ENCODE peak calls at places on chromosomes 13 and 19, in six cellular contexts. One of them, this sample, is unnamed.

GRCh38 chr13:24396821-24397220 is 87.4 kb downstream of the C1QTNF9 start:
- DNase-seq in CD4-positive, alpha-beta T cell: no peak
- DNase-seq in heart right ventricle: no peak
- DNase-seq in upper lobe of right lung: no peak
- DNase-seq in right cardiac atrium: no peak
- DNase-seq in body of pancreas: no peak
- DNase-seq in this sample: no peak

GRCh38 chr19:38663957-38664502 is 16.6 kb downstream of the ACTN4 start:
- DNase-seq in CD4-positive, alpha-beta T cell: no peak
- DNase-seq in upper lobe of right lung: no peak
- DNase-seq in heart right ventricle: peak; percentile 69
- DNase-seq in body of pancreas: no peak
- DNase-seq in right cardiac atrium: peak; percentile 82
- DNase-seq in this sample: no peak

GRCh38 chr13:51849145-51850101 is 4.4 kb upstream of the TMEM272 start:
- DNase-seq in body of pancreas: peak; percentile 21
- DNase-seq in CD4-positive, alpha-beta T cell: no peak
- DNase-seq in upper lobe of right lung: peak; percentile 72
- DNase-seq in right cardiac atrium: peak; percentile 65
- DNase-seq in heart right ventricle: no peak
- DNase-seq in this sample: no peak

GRCh38 chr19:12778020-12778904 is 2.9 kb upstream of the HOOK2 start:
- DNase-seq in upper lobe of right lung: peak; percentile 86
- DNase-seq in CD4-positive, alpha-beta T cell: no peak
- DNase-seq in right cardiac atrium: peak; percentile 92
- DNase-seq in heart right ventricle: peak; percentile 78
- DNase-seq in body of pancreas: peak; percentile 88
- DNase-seq in this sample: no peak

GRCh38 chr19:47514869-47515588 is at the start of gene NAPA:
- DNase-seq in CD4-positive, alpha-beta T cell: peak; percentile 100
- DNase-seq in body of pancreas: peak; percentile 100
- DNase-seq in upper lobe of right lung: peak; percentile 100
- DNase-seq in heart right ventricle: peak; percentile 100
- DNase-seq in right cardiac atrium: peak; percentile 100
- DNase-seq in this sample: peak; percentile 100

GRCh38 chr13:99432637-99433542 is 68.4 kb upstream of the TM9SF2 start:
- DNase-seq in body of pancreas: peak; percentile 22
- DNase-seq in upper lobe of right lung: peak; percentile 76
- DNase-seq in CD4-positive, alpha-beta T cell: peak; percentile 65
- DNase-seq in right cardiac atrium: peak; percentile 85
- DNase-seq in heart right ventricle: peak; percentile 55
- DNase-seq in this sample: peak; percentile 8

GRCh38 chr19:3610745-3611717 is 4.4 kb upstream of the TBXA2R start:
- DNase-seq in body of pancreas: no peak
- DNase-seq in right cardiac atrium: peak; percentile 44
- DNase-seq in upper lobe of right lung: no peak
- DNase-seq in CD4-positive, alpha-beta T cell: no peak
- DNase-seq in heart right ventricle: peak; percentile 13
- DNase-seq in this sample: no peak

GRCh38 chr13:60755380-60756163 is 358.6 kb downstream of the TDRD3 start:
- DNase-seq in CD4-positive, alpha-beta T cell: no peak
- DNase-seq in right cardiac atrium: no peak
- DNase-seq in heart right ventricle: no peak
- DNase-seq in body of pancreas: no peak
- DNase-seq in upper lobe of right lung: no peak
- DNase-seq in this sample: no peak

GRCh38 chr19:6774821-6775707 is 2.6 kb downstream of the VAV1 start:
- DNase-seq in CD4-positive, alpha-beta T cell: no peak
- DNase-seq in right cardiac atrium: peak; percentile 46
- DNase-seq in body of pancreas: no peak
- DNase-seq in upper lobe of right lung: no peak
- DNase-seq in heart right ventricle: no peak
- DNase-seq in this sample: no peak

GRCh38 chr19:3440082-3440481 is 40.2 kb downstream of the SMIM24 start:
- DNase-seq in heart right ventricle: peak; percentile 57
- DNase-seq in upper lobe of right lung: no peak
- DNase-seq in right cardiac atrium: peak; percentile 82
- DNase-seq in CD4-positive, alpha-beta T cell: peak; percentile 32
- DNase-seq in body of pancreas: peak; percentile 53
- DNase-seq in this sample: no peak

GRCh38 chr13:45674908-45675307 is 27.2 kb upstream of the CBY2 start:
- DNase-seq in right cardiac atrium: no peak
- DNase-seq in CD4-positive, alpha-beta T cell: no peak
- DNase-seq in heart right ventricle: no peak
- DNase-seq in upper lobe of right lung: no peak
- DNase-seq in body of pancreas: no peak
- DNase-seq in this sample: no peak

GRCh38 chr19:41904118-41904870 is 21.3 kb downstream of the ARHGEF1 start:
- DNase-seq in CD4-positive, alpha-beta T cell: no peak
- DNase-seq in body of pancreas: peak; percentile 54
- DNase-seq in upper lobe of right lung: peak; percentile 93
- DNase-seq in heart right ventricle: no peak
- DNase-seq in right cardiac atrium: peak; percentile 54
- DNase-seq in this sample: no peak

GRCh38 chr19:14072535-14073231 is at the start of gene MISP3:
- DNase-seq in CD4-positive, alpha-beta T cell: no peak
- DNase-seq in heart right ventricle: peak; percentile 61
- DNase-seq in upper lobe of right lung: peak; percentile 91
- DNase-seq in body of pancreas: peak; percentile 88
- DNase-seq in right cardiac atrium: peak; percentile 81
- DNase-seq in this sample: no peak

GRCh38 chr13:110274687-110275086 is 32.3 kb downstream of the COL4A1 start:
- DNase-seq in heart right ventricle: no peak
- DNase-seq in right cardiac atrium: peak; percentile 69
- DNase-seq in CD4-positive, alpha-beta T cell: no peak
- DNase-seq in upper lobe of right lung: no peak
- DNase-seq in body of pancreas: peak; percentile 8
- DNase-seq in this sample: no peak

GRCh38 chr13:108408670-108409069 is 139.2 kb downstream of the TNFSF13B start:
- DNase-seq in upper lobe of right lung: no peak
- DNase-seq in body of pancreas: no peak
- DNase-seq in heart right ventricle: no peak
- DNase-seq in CD4-positive, alpha-beta T cell: no peak
- DNase-seq in right cardiac atrium: no peak
- DNase-seq in this sample: no peak

GRCh38 chr19:16098821-16099220 is 12.9 kb upstream of the RAB8A start:
- DNase-seq in upper lobe of right lung: no peak
- DNase-seq in right cardiac atrium: no peak
- DNase-seq in body of pancreas: no peak
- DNase-seq in CD4-positive, alpha-beta T cell: no peak
- DNase-seq in heart right ventricle: no peak
- DNase-seq in this sample: no peak

GRCh38 chr19:16095071-16095571 is 16.6 kb upstream of the RAB8A start:
- DNase-seq in right cardiac atrium: peak; percentile 57
- DNase-seq in heart right ventricle: peak; percentile 29
- DNase-seq in CD4-positive, alpha-beta T cell: no peak
- DNase-seq in upper lobe of right lung: no peak
- DNase-seq in body of pancreas: no peak
- DNase-seq in this sample: no peak

GRCh38 chr19:16094360-16095070 is 17.2 kb upstream of the RAB8A start:
- DNase-seq in body of pancreas: no peak
- DNase-seq in heart right ventricle: no peak
- DNase-seq in CD4-positive, alpha-beta T cell: no peak
- DNase-seq in right cardiac atrium: no peak
- DNase-seq in upper lobe of right lung: no peak
- DNase-seq in this sample: no peak

GRCh38 chr19:16098416-16098768 is 13.3 kb upstream of the RAB8A start:
- DNase-seq in CD4-positive, alpha-beta T cell: no peak
- DNase-seq in upper lobe of right lung: no peak
- DNase-seq in heart right ventricle: no peak
- DNase-seq in right cardiac atrium: peak; percentile 21
- DNase-seq in body of pancreas: no peak
- DNase-seq in this sample: no peak

GRCh38 chr19:16096281-16096855 is 15.3 kb upstream of the RAB8A start:
- DNase-seq in heart right ventricle: no peak
- DNase-seq in body of pancreas: no peak
- DNase-seq in CD4-positive, alpha-beta T cell: no peak
- DNase-seq in right cardiac atrium: peak; percentile 42
- DNase-seq in upper lobe of right lung: no peak
- DNase-seq in this sample: no peak
- H3K27ac ChIP-seq in heart right ventricle: no peak overlapping the region
- H3K27ac ChIP-seq in body of pancreas: no peak overlapping the region
- H3K27ac ChIP-seq in CD4-positive, alpha-beta T cell: no peak overlapping the region
- H3K27ac ChIP-seq in right cardiac atrium: peak overlapping the region; percentile 21
- H3K27ac ChIP-seq in upper lobe of right lung: no peak overlapping the region
- H3K27ac ChIP-seq in this sample: peak overlapping the region; percentile 75

GRCh38 chr19:57720878-57721277 is 6.5 kb downstream of the ZNF671 start:
- DNase-seq in right cardiac atrium: no peak
- DNase-seq in heart right ventricle: no peak
- DNase-seq in body of pancreas: no peak
- DNase-seq in upper lobe of right lung: no peak
- DNase-seq in CD4-positive, alpha-beta T cell: no peak
- DNase-seq in this sample: no peak

GRCh38 chr19:57719424-57719823 is 8.0 kb downstream of the ZNF671 start:
- DNase-seq in CD4-positive, alpha-beta T cell: no peak
- DNase-seq in right cardiac atrium: no peak
- DNase-seq in heart right ventricle: no peak
- DNase-seq in body of pancreas: no peak
- DNase-seq in upper lobe of right lung: no peak
- DNase-seq in this sample: no peak

DNA sequence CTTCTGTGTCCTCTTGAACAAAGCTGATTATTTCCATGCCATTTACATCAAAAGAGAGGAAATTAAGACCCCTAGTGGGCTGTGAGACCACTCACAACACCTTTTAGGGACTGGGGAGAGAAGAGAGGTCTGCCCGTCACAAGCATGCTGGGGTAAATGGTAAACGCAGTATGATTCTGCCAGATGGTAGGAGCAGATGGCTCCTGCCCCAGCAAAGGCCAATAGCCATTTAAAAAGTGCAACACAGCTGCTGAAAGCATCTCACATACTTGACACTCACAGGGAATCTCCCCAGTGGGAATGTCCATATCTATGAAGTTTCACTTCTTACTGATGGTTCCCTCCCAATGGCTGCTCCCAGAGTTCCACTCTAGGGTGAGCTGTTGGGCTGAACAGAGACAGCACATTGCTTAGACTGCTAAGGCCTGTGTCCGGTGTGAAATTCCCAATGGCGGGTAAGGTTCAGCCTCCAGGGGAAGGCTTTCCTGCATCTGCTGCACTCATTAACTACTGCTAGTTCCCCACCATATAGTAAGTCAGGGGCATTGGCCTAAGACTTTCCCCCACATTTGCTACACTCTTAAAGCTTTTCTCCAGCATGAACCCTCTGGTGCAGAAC is 7.4 kb downstream of the ZNF671 start:
- DNase-seq in CD4-positive, alpha-beta T cell: no peak
- DNase-seq in body of pancreas: no peak
- DNase-seq in upper lobe of right lung: no peak
- DNase-seq in right cardiac atrium: no peak
- DNase-seq in heart right ventricle: no peak
- DNase-seq in this sample: no peak
- H3K9me3 ChIP-seq in CD4-positive, alpha-beta T cell: peaks cover 72% of the 10 kb centered on the region
- H3K9me3 ChIP-seq in body of pancreas: no peaks in the 10 kb centered on the region
- H3K9me3 ChIP-seq in upper lobe of right lung: peaks cover 53% of the 10 kb centered on the region
- H3K9me3 ChIP-seq in right cardiac atrium: peaks cover 14% of the 10 kb centered on the region
- H3K9me3 ChIP-seq in heart right ventricle: peaks cover 28% of the 10 kb centered on the region
- H3K9me3 ChIP-seq in this sample: no peaks in the 10 kb centered on the region

GRCh38 chr13:21077360-21078353 is 16.3 kb upstream of the LATS2 start:
- DNase-seq in heart right ventricle: no peak
- DNase-seq in right cardiac atrium: peak; percentile 42
- DNase-seq in upper lobe of right lung: no peak
- DNase-seq in body of pancreas: no peak
- DNase-seq in CD4-positive, alpha-beta T cell: no peak
- DNase-seq in this sample: no peak

GRCh38 chr13:21081926-21082325 is 20.5 kb upstream of the LATS2 start:
- DNase-seq in body of pancreas: no peak
- DNase-seq in upper lobe of right lung: no peak
- DNase-seq in CD4-positive, alpha-beta T cell: no peak
- DNase-seq in right cardiac atrium: no peak
- DNase-seq in heart right ventricle: no peak
- DNase-seq in this sample: no peak

GRCh38 chr13:21078501-21078900 is 17.1 kb upstream of the LATS2 start:
- DNase-seq in body of pancreas: no peak
- DNase-seq in upper lobe of right lung: no peak
- DNase-seq in right cardiac atrium: no peak
- DNase-seq in CD4-positive, alpha-beta T cell: no peak
- DNase-seq in heart right ventricle: no peak
- DNase-seq in this sample: no peak

GRCh38 chr13:21079206-21079605 is 17.8 kb upstream of the LATS2 start:
- DNase-seq in heart right ventricle: no peak
- DNase-seq in right cardiac atrium: no peak
- DNase-seq in CD4-positive, alpha-beta T cell: no peak
- DNase-seq in upper lobe of right lung: no peak
- DNase-seq in body of pancreas: no peak
- DNase-seq in this sample: no peak

DNA sequence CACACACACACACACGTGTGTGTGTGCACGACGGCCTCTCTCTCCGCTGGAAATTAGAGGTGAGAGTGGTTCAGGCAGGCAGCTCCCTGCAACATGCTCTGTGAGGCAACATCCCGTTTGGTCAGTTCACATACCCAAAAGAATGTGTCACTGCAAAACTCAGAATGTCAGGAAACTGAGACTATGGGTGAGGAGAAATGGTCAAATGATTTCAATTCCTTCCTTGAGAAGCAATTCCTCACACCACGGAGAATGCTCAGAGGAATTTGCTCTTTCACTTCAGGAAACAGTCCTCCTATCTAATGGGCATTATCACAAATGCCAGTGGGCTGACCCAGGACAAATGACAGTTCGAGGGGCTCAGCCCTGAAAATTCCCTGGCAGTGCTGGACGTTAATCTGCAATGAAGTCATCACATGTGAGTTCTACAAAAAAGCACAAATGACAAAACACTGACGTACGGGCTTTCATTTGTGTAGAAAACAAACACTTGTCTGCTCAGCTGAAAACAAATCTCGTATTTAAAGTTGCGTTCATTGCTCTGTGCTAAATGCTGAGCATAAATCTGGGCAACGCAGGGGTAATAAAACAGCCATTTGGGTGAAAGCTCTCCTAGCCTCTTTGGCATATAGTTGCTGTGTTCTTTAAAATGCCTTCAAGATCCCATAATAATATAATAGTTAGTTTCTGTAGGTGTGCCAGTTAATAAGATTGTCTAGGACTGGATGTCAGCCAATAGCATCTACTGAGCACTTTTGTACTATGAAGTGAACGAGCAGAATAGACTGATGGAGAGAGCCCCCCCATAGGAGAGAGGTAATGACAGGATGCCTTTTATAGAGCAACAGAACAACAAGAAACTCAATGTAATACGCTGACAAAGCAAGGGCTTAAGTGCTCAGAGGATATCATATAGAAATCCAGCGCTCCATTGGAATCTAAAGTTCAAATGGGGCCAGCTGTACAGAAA is 18.7 kb upstream of the LATS2 start:
- DNase-seq in right cardiac atrium: peak; percentile 59
- DNase-seq in heart right ventricle: no peak
- DNase-seq in upper lobe of right lung: no peak
- DNase-seq in body of pancreas: peak; percentile 31
- DNase-seq in CD4-positive, alpha-beta T cell: no peak
- DNase-seq in this sample: no peak
- H3K27ac ChIP-seq in right cardiac atrium: peak overlapping the region; percentile 63
- H3K27ac ChIP-seq in heart right ventricle: peak overlapping the region; percentile 57
- H3K27ac ChIP-seq in upper lobe of right lung: peak overlapping the region; percentile 37
- H3K27ac ChIP-seq in body of pancreas: peak overlapping the region; percentile 15
- H3K27ac ChIP-seq in CD4-positive, alpha-beta T cell: no peak overlapping the region
- H3K27ac ChIP-seq in this sample: peak overlapping the region; percentile 73

DNA sequence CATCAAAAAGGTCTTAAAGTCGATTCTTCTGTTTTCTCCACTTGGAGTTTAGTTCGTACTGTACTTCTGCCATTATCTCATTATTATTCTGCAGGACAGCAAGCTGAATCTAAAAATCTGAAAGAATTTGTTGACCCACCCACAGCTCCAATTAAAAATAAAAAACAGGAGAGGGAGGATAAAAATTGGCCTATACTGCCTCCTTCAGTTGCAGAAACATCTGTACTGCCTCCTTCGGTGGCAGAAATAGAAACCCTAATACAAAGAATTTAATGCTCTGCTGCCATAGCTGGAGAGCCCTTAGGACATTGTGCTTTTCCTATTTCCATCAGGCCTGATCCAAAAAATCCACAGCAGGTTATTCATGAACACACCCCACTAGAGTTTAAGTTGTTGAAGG is 9.8 kb downstream of the ZNF350 start:
- DNase-seq in right cardiac atrium: no peak
- DNase-seq in body of pancreas: no peak
- DNase-seq in heart right ventricle: no peak
- DNase-seq in upper lobe of right lung: no peak
- DNase-seq in CD4-positive, alpha-beta T cell: no peak
- DNase-seq in this sample: no peak
- H3K9me3 ChIP-seq in right cardiac atrium: peaks cover 12% of the 10 kb centered on the region
- H3K9me3 ChIP-seq in body of pancreas: no peaks in the 10 kb centered on the region
- H3K9me3 ChIP-seq in heart right ventricle: peaks cover 43% of the 10 kb centered on the region
- H3K9me3 ChIP-seq in upper lobe of right lung: peaks cover 78% of the 10 kb centered on the region
- H3K9me3 ChIP-seq in CD4-positive, alpha-beta T cell: peaks cover 100% of the 10 kb centered on the region
- H3K9me3 ChIP-seq in this sample: peaks cover 100% of the 10 kb centered on the region

This sample was measured in esophagus squamous epithelium.